ENCODE peak calls at places on chromosomes 13 and 19, in seven cellular contexts. One of them, this sample, is unnamed.

GRCh38 chr19:8457802-8458201 is 13.0 kb downstream of the HNRNPM start:
- DNase-seq in GM23338: no peak
- DNase-seq in GM12878: no peak
- DNase-seq in K562: no peak
- DNase-seq in HL-60: no peak
- DNase-seq in SK-N-SH: no peak
- DNase-seq in HCT116: no peak
- DNase-seq in this sample: no peak

GRCh38 chr13:75636339-75637095 is 387 bp downstream of the LMO7 start:
- DNase-seq in GM23338: peak; percentile 70
- DNase-seq in GM12878: no peak
- DNase-seq in K562: no peak
- DNase-seq in HL-60: peak; percentile 64
- DNase-seq in SK-N-SH: peak; percentile 67
- DNase-seq in HCT116: no peak
- DNase-seq in this sample: no peak

GRCh38 chr13:94707400-94708021 is 4.8 kb downstream of the SOX21 start:
- DNase-seq in GM23338: peak; percentile 70
- DNase-seq in GM12878: no peak
- DNase-seq in K562: no peak
- DNase-seq in HL-60: no peak
- DNase-seq in SK-N-SH: peak; percentile 68
- DNase-seq in HCT116: no peak
- DNase-seq in this sample: no peak

GRCh38 chr13:38518328-38518727 is 168.5 kb upstream of the FREM2 start:
- DNase-seq in GM23338: no peak
- DNase-seq in GM12878: no peak
- DNase-seq in K562: no peak
- DNase-seq in HL-60: no peak
- DNase-seq in SK-N-SH: no peak
- DNase-seq in HCT116: no peak
- DNase-seq in this sample: no peak

GRCh38 chr19:14088634-14089411 is 1.7 kb downstream of the SAMD1 start:
- DNase-seq in GM23338: no peak
- DNase-seq in GM12878: no peak
- DNase-seq in K562: no peak
- DNase-seq in HL-60: no peak
- DNase-seq in SK-N-SH: no peak
- DNase-seq in HCT116: no peak
- DNase-seq in this sample: no peak

GRCh38 chr19:52307275-52307674 is 10.3 kb downstream of the ZNF480 start:
- DNase-seq in GM23338: peak; percentile 58
- DNase-seq in GM12878: no peak
- DNase-seq in K562: peak; percentile 47
- DNase-seq in HL-60: peak; percentile 2
- DNase-seq in SK-N-SH: no peak
- DNase-seq in HCT116: peak; percentile 7
- DNase-seq in this sample: no peak

GRCh38 chr13:46668302-46668720 is 115.3 kb downstream of the LRCH1 start:
- DNase-seq in GM23338: no peak
- DNase-seq in GM12878: no peak
- DNase-seq in K562: no peak
- DNase-seq in HL-60: peak; percentile 20
- DNase-seq in SK-N-SH: no peak
- DNase-seq in HCT116: no peak
- DNase-seq in this sample: no peak

GRCh38 chr13:93727301-93728141 is 500.9 kb downstream of the GPC6 start:
- DNase-seq in GM23338: no peak
- DNase-seq in GM12878: no peak
- DNase-seq in K562: no peak
- DNase-seq in HL-60: no peak
- DNase-seq in SK-N-SH: no peak
- DNase-seq in HCT116: no peak
- DNase-seq in this sample: no peak

GRCh38 chr19:40147693-40148347 is 43.4 kb upstream of the MAP3K10 start:
- DNase-seq in GM23338: peak; percentile 8
- DNase-seq in GM12878: no peak
- DNase-seq in K562: peak; percentile 25
- DNase-seq in HL-60: peak; percentile 9
- DNase-seq in SK-N-SH: no peak
- DNase-seq in HCT116: no peak
- DNase-seq in this sample: peak; percentile 100

GRCh38 chr13:113544896-113545295 is 39.7 kb upstream of the TFDP1 start:
- DNase-seq in GM23338: no peak
- DNase-seq in GM12878: no peak
- DNase-seq in K562: no peak
- DNase-seq in HL-60: no peak
- DNase-seq in SK-N-SH: no peak
- DNase-seq in HCT116: no peak
- DNase-seq in this sample: no peak

GRCh38 chr13:65472336-65472735 is 1757.8 kb downstream of the PCDH9 start:
- DNase-seq in GM23338: no peak
- DNase-seq in GM12878: no peak
- DNase-seq in K562: no peak
- DNase-seq in HL-60: no peak
- DNase-seq in SK-N-SH: no peak
- DNase-seq in HCT116: no peak
- DNase-seq in this sample: no peak

GRCh38 chr19:13115936-13116281 is 631 bp downstream of the TRMT1 start:
- DNase-seq in GM23338: no peak
- DNase-seq in GM12878: no peak
- DNase-seq in K562: peak; percentile 27
- DNase-seq in HL-60: no peak
- DNase-seq in SK-N-SH: no peak
- DNase-seq in HCT116: no peak
- DNase-seq in this sample: no peak

GRCh38 chr13:41470187-41470586 is 12.8 kb downstream of the RGCC start:
- DNase-seq in GM23338: no peak
- DNase-seq in GM12878: no peak
- DNase-seq in K562: no peak
- DNase-seq in HL-60: no peak
- DNase-seq in SK-N-SH: no peak
- DNase-seq in HCT116: no peak
- DNase-seq in this sample: no peak

GRCh38 chr19:45249261-45250033 is 1.6 kb upstream of the MARK4 start:
- DNase-seq in GM23338: no peak
- DNase-seq in GM12878: no peak
- DNase-seq in K562: no peak
- DNase-seq in HL-60: peak; percentile 11
- DNase-seq in SK-N-SH: no peak
- DNase-seq in HCT116: no peak
- DNase-seq in this sample: no peak

GRCh38 chr13:62626771-62627170 is 1211.1 kb upstream of the PCDH20 start:
- DNase-seq in GM23338: peak; percentile 83
- DNase-seq in GM12878: no peak
- DNase-seq in K562: no peak
- DNase-seq in HL-60: no peak
- DNase-seq in SK-N-SH: no peak
- DNase-seq in HCT116: no peak
- DNase-seq in this sample: peak; percentile 7

GRCh38 chr13:82344867-82345266 is 1537.4 kb downstream of the SLITRK1 start:
- DNase-seq in GM23338: no peak
- DNase-seq in GM12878: no peak
- DNase-seq in K562: no peak
- DNase-seq in HL-60: no peak
- DNase-seq in SK-N-SH: no peak
- DNase-seq in HCT116: no peak
- DNase-seq in this sample: no peak

DNA sequence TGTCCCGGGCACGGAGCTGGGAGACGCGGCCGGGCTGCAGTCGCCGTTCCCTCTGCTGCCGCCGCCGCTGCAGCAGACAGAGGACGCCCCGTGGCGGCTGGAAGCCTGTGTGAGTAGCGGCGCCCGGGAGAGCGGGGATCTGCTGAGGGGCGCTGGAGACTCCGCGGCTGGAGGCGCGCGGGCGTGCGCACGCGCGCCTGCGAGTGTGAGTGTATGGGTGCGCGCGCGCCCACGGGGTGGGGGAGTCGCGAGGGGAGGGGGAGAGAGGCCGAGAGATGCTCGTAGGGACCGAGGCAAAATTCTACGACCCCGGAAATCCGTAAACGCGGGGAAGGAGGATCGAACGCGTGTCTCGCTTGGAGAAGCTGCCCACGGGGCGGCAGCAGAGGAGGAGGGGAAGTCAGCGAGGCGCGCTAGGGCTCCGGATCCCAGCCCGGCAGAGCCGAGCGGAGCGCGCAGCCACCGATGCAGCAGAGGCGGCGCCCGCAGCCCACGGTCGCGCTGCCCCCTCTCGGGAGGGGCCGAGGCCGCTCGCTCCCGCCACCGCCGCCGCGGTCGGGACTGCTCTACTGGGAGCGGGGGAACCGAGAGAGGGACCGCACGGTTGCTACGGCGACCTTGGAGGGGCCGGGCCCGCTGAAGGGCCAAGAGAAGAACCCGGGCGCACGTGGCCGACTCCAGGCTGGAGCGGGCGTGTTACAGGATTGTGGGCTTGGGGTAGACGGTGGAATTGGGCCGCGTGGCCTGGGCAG is at the start of gene ENOX1:
- DNase-seq in GM23338: peak; percentile 77
- DNase-seq in GM12878: no peak
- DNase-seq in K562: no peak
- DNase-seq in HL-60: peak; percentile 33
- DNase-seq in SK-N-SH: peak; percentile 92
- DNase-seq in HCT116: peak; percentile 34
- DNase-seq in this sample: no peak
- H3K27me3 ChIP-seq in GM23338: peaks cover 76% of the 10 kb centered on the region
- H3K27me3 ChIP-seq in GM12878: peaks cover 4% of the 10 kb centered on the region
- H3K27me3 ChIP-seq in K562: no peaks in the 10 kb centered on the region
- H3K27me3 ChIP-seq in HL-60: peaks cover 61% of the 10 kb centered on the region
- H3K27me3 ChIP-seq in SK-N-SH: no peaks in the 10 kb centered on the region
- H3K27me3 ChIP-seq in HCT116: peaks cover 10% of the 10 kb centered on the region
- H3K27me3 ChIP-seq in this sample: peaks cover 2% of the 10 kb centered on the region

GRCh38 chr13:43054803-43055802 is 31.7 kb downstream of the DNAJC15 start:
- DNase-seq in GM23338: peak; percentile 87
- DNase-seq in GM12878: no peak
- DNase-seq in K562: peak; percentile 2
- DNase-seq in HL-60: no peak
- DNase-seq in SK-N-SH: no peak
- DNase-seq in HCT116: no peak
- DNase-seq in this sample: no peak
- TF ChIP-seq REST in GM23338: no peak
- TF ChIP-seq REST in GM12878: no peak
- TF ChIP-seq REST in K562: no peak
- TF ChIP-seq REST in HL-60: no peak
- TF ChIP-seq REST in SK-N-SH: no peak
- TF ChIP-seq REST in HCT116: no peak
- TF ChIP-seq REST in this sample: no peak

GRCh38 chr19:30222993-30223865 is 149.0 kb upstream of the ZNF536 start:
- DNase-seq in GM23338: peak; percentile 63
- DNase-seq in GM12878: no peak
- DNase-seq in K562: no peak
- DNase-seq in HL-60: no peak
- DNase-seq in SK-N-SH: no peak
- DNase-seq in HCT116: no peak
- DNase-seq in this sample: no peak

GRCh38 chr19:30222428-30222873 is 149.7 kb upstream of the ZNF536 start:
- DNase-seq in GM23338: peak; percentile 57
- DNase-seq in GM12878: no peak
- DNase-seq in K562: peak; percentile 31
- DNase-seq in HL-60: no peak
- DNase-seq in SK-N-SH: peak; percentile 46
- DNase-seq in HCT116: no peak
- DNase-seq in this sample: no peak

GRCh38 chr19:30223866-30224688 is 148.1 kb upstream of the ZNF536 start:
- DNase-seq in GM23338: no peak
- DNase-seq in GM12878: no peak
- DNase-seq in K562: no peak
- DNase-seq in HL-60: no peak
- DNase-seq in SK-N-SH: no peak
- DNase-seq in HCT116: no peak
- DNase-seq in this sample: no peak

GRCh38 chr19:30219682-30220081 is 152.5 kb upstream of the ZNF536 start:
- DNase-seq in GM23338: no peak
- DNase-seq in GM12878: no peak
- DNase-seq in K562: no peak
- DNase-seq in HL-60: no peak
- DNase-seq in SK-N-SH: peak; percentile 62
- DNase-seq in HCT116: no peak
- DNase-seq in this sample: no peak

GRCh38 chr19:30221176-30221575 is 151.0 kb upstream of the ZNF536 start:
- DNase-seq in GM23338: no peak
- DNase-seq in GM12878: no peak
- DNase-seq in K562: no peak
- DNase-seq in HL-60: no peak
- DNase-seq in SK-N-SH: no peak
- DNase-seq in HCT116: no peak
- DNase-seq in this sample: no peak
- H3K27me3 ChIP-seq in GM23338: peaks cover 51% of the 10 kb centered on the region
- H3K27me3 ChIP-seq in GM12878: peaks cover 2% of the 10 kb centered on the region
- H3K27me3 ChIP-seq in K562: peaks cover 29% of the 10 kb centered on the region
- H3K27me3 ChIP-seq in HL-60: peaks cover 27% of the 10 kb centered on the region
- H3K27me3 ChIP-seq in SK-N-SH: no peaks in the 10 kb centered on the region
- H3K27me3 ChIP-seq in HCT116: peaks cover 4% of the 10 kb centered on the region
- H3K27me3 ChIP-seq in this sample: peaks cover 5% of the 10 kb centered on the region

GRCh38 chr19:3544742-3545668 is 6.0 kb downstream of the TEKTIP1 start:
- DNase-seq in GM23338: peak; percentile 76
- DNase-seq in GM12878: no peak
- DNase-seq in K562: peak; percentile 84
- DNase-seq in HL-60: peak; percentile 71
- DNase-seq in SK-N-SH: peak; percentile 94
- DNase-seq in HCT116: no peak
- DNase-seq in this sample: peak; percentile 39
- TF ChIP-seq REST in GM23338: no peak
- TF ChIP-seq REST in GM12878: no peak
- TF ChIP-seq REST in K562: no peak
- TF ChIP-seq REST in HL-60: no peak
- TF ChIP-seq REST in SK-N-SH: no peak
- TF ChIP-seq REST in HCT116: no peak
- TF ChIP-seq REST in this sample: no peak

GRCh38 chr19:3673506-3674439 is 26.5 kb downstream of the PIP5K1C start:
- DNase-seq in GM23338: no peak
- DNase-seq in GM12878: no peak
- DNase-seq in K562: no peak
- DNase-seq in HL-60: no peak
- DNase-seq in SK-N-SH: no peak
- DNase-seq in HCT116: no peak
- DNase-seq in this sample: no peak
- H3K27me3 ChIP-seq in GM23338: no peaks in the 10 kb centered on the region
- H3K27me3 ChIP-seq in GM12878: no peaks in the 10 kb centered on the region
- H3K27me3 ChIP-seq in K562: no peaks in the 10 kb centered on the region
- H3K27me3 ChIP-seq in HL-60: no peaks in the 10 kb centered on the region
- H3K27me3 ChIP-seq in SK-N-SH: no peaks in the 10 kb centered on the region
- H3K27me3 ChIP-seq in HCT116: no peaks in the 10 kb centered on the region
- H3K27me3 ChIP-seq in this sample: no peaks in the 10 kb centered on the region

GRCh38 chr19:48556163-48556562 is 4.2 kb downstream of the SULT2B1 start:
- DNase-seq in GM23338: peak; percentile 65
- DNase-seq in GM12878: no peak
- DNase-seq in K562: no peak
- DNase-seq in HL-60: no peak
- DNase-seq in SK-N-SH: no peak
- DNase-seq in HCT116: no peak
- DNase-seq in this sample: no peak
- TF ChIP-seq REST in GM23338: no peak
- TF ChIP-seq REST in GM12878: no peak
- TF ChIP-seq REST in K562: no peak
- TF ChIP-seq REST in HL-60: no peak
- TF ChIP-seq REST in SK-N-SH: no peak
- TF ChIP-seq REST in HCT116: no peak
- TF ChIP-seq REST in this sample: no peak

GRCh38 chr13:44092053-44092452 is 212.3 kb downstream of the LACC1 start:
- DNase-seq in GM23338: no peak
- DNase-seq in GM12878: no peak
- DNase-seq in K562: no peak
- DNase-seq in HL-60: no peak
- DNase-seq in SK-N-SH: no peak
- DNase-seq in HCT116: no peak
- DNase-seq in this sample: no peak
- H3K27me3 ChIP-seq in GM23338: no peaks in the 10 kb centered on the region
- H3K27me3 ChIP-seq in GM12878: no peaks in the 10 kb centered on the region
- H3K27me3 ChIP-seq in K562: no peaks in the 10 kb centered on the region
- H3K27me3 ChIP-seq in HL-60: no peaks in the 10 kb centered on the region
- H3K27me3 ChIP-seq in SK-N-SH: no peaks in the 10 kb centered on the region
- H3K27me3 ChIP-seq in HCT116: no peaks in the 10 kb centered on the region
- H3K27me3 ChIP-seq in this sample: no peaks in the 10 kb centered on the region

GRCh38 chr19:4524808-4525562 is 6.7 kb upstream of the PLIN4 start:
- DNase-seq in GM23338: peak; percentile 80
- DNase-seq in GM12878: no peak
- DNase-seq in K562: peak; percentile 77
- DNase-seq in HL-60: peak; percentile 69
- DNase-seq in SK-N-SH: peak; percentile 79
- DNase-seq in HCT116: peak; percentile 8
- DNase-seq in this sample: peak; percentile 33
- TF ChIP-seq REST in GM23338: no peak
- TF ChIP-seq REST in GM12878: no peak
- TF ChIP-seq REST in K562: no peak
- TF ChIP-seq REST in HL-60: no peak
- TF ChIP-seq REST in SK-N-SH: no peak
- TF ChIP-seq REST in HCT116: no peak
- TF ChIP-seq REST in this sample: no peak

This sample was measured in Panc1.